ENCODE peak calls at places on chromosome 18, in five cellular contexts. S, P, W, R and H are unnamed samples.

GRCh38 chr18:34864836-34865497 is 154.9 kb downstream of the DTNA start:
- DNase-seq in R (no peak), P (no peak), W (no peak), S (no peak), H (no peak)

GRCh38 chr18:31274915-31275314 is 43.0 kb upstream of the DSG1 start:
- DNase-seq in W (peak; percentile 8), P (no peak), R (no peak), S (no peak), H (peak; percentile 78)

GRCh38 chr18:21100678-21101077 is 10.9 kb downstream of the ROCK1 start:
- DNase-seq in P (no peak), R (no peak), W (no peak), S (no peak), H (no peak)

GRCh38 chr18:63088262-63088661 is 231.3 kb downstream of the BCL2 start:
- DNase-seq in P (no peak), W (no peak), R (no peak), S (no peak), H (no peak)

GRCh38 chr18:63131944-63132818 is 187.4 kb downstream of the BCL2 start:
- DNase-seq in S (no peak), R (no peak), P (no peak), W (no peak), H (no peak)

GRCh38 chr18:35386600-35387366 is 9.6 kb upstream of the ZNF396 start:
- DNase-seq in P (no peak), S (no peak), R (peak; percentile 43), W (peak; percentile 86), H (peak; percentile 45)

GRCh38 chr18:39624934-39625333 is 2059.3 kb upstream of the CELF4 start:
- DNase-seq in R (no peak), S (no peak), P (no peak), W (peak; percentile 85), H (no peak)

GRCh38 chr18:12027046-12027445 is 45.7 kb downstream of the IMPA2 start:
- DNase-seq in S (peak; percentile 68), W (no peak), P (no peak), R (no peak), H (no peak)

GRCh38 chr18:13775058-13775457 is 48.6 kb downstream of the RNMT start:
- DNase-seq in W (no peak), R (no peak), P (no peak), S (no peak), H (no peak)

GRCh38 chr18:24656571-24656971 is 196.1 kb downstream of the HRH4 start:
- DNase-seq in P (no peak), W (peak; percentile 1), R (no peak), S (no peak), H (no peak)

GRCh38 chr18:74326238-74326637 is 10.6 kb downstream of the C18orf63 start:
- DNase-seq in S (no peak), R (no peak), W (peak; percentile 25), P (no peak), H (no peak)

GRCh38 chr18:79164696-79165095 is 95.5 kb downstream of the ATP9B start:
- DNase-seq in S (no peak), W (no peak), P (no peak), R (no peak), H (no peak)

GRCh38 chr18:48902023-48902855 is 48.5 kb downstream of the SMAD7 start:
- DNase-seq in W (peak; percentile 95), S (peak; percentile 98), R (peak; percentile 16), P (peak; percentile 97), H (peak; percentile 88)